ENCODE peak calls at places on chromosomes 11 and 22, in five cellular contexts. H, W, P, V and Y are unnamed samples.

GRCh38 chr11:28086569-28086968 is 21.4 kb downstream of the KIF18A start:
- DNase-seq in H (no peak), W (no peak), P (no peak), V (no peak), Y (no peak)

GRCh38 chr22:49213731-49214352 is 613.8 kb downstream of the BRD1 start:
- DNase-seq in H (no peak), W (no peak), P (no peak), V (no peak), Y (no peak)

GRCh38 chr22:35064664-35065063 is 1.3 kb upstream of the ISX start:
- DNase-seq in H (no peak), W (no peak), P (no peak), V (peak), Y (no peak)

GRCh38 chr11:94308024-94308423 is 3.6 kb downstream of the IZUMO1R start:
- DNase-seq in H (no peak), W (no peak), P (no peak), V (no peak), Y (no peak)

GRCh38 chr22:37032535-37033460 is 13.3 kb downstream of the MPST start:
- DNase-seq in H (peak), W (no peak), P (peak), V (peak), Y (peak)

GRCh38 chr11:18313985-18314763 is 7.8 kb downstream of the HPS5 start:
- DNase-seq in H (no peak), W (no peak), P (no peak), V (no peak), Y (peak)

GRCh38 chr11:33664166-33664565 is 36.5 kb downstream of the C11orf91 start:
- DNase-seq in H (no peak), W (no peak), P (no peak), V (no peak), Y (no peak)

GRCh38 chr11:10666976-10667892 is 26.3 kb downstream of the IRAG1 start:
- DNase-seq in H (no peak), W (no peak), P (no peak), V (no peak), Y (no peak)

GRCh38 chr11:20458905-20459632 is 71.6 kb downstream of the PRMT3 start:
- DNase-seq in H (no peak), W (no peak), P (no peak), V (no peak), Y (no peak)

GRCh38 chr11:30855383-30856006 is 269.3 kb upstream of the MPPED2 start:
- DNase-seq in H (no peak), W (no peak), P (no peak), V (no peak), Y (peak)

GRCh38 chr22:49533886-49534285 is 293.8 kb downstream of the BRD1 start:
- DNase-seq in H (no peak), W (no peak), P (no peak), V (no peak), Y (no peak)

GRCh38 chr11:123475478-123475877 is 45.4 kb downstream of the GRAMD1B start:
- DNase-seq in H (peak), W (no peak), P (no peak), V (no peak), Y (peak)

GRCh38 chr22:27637604-27638003 is 164.0 kb downstream of the MN1 start:
- DNase-seq in H (no peak), W (no peak), P (no peak), V (no peak), Y (peak)

GRCh38 chr22:19959587-19960490 is 18.2 kb upstream of the TXNRD2 start:
- DNase-seq in H (no peak), W (no peak), P (no peak), V (no peak), Y (no peak)

GRCh38 chr11:110410638-110411037 is 19.1 kb upstream of the FDX1 start:
- DNase-seq in H (no peak), W (no peak), P (no peak), V (no peak), Y (no peak)

GRCh38 chr11:116510886-116511650 is 261.7 kb downstream of the BUD13 start:
- DNase-seq in H (no peak), W (no peak), P (no peak), V (no peak), Y (no peak)

GRCh38 chr22:46635756-46636155 is 15.6 kb downstream of the GRAMD4 start:
- DNase-seq in H (no peak), W (no peak), P (no peak), V (no peak), Y (no peak)

GRCh38 chr11:14359573-14360031 is 619 bp upstream of the RRAS2 start:
- DNase-seq in H (no peak), W (no peak), P (no peak), V (no peak), Y (peak)

GRCh38 chr11:5274340-5274739 is 4.6 kb upstream of the HBE1 start:
- DNase-seq in H (no peak), W (no peak), P (no peak), V (no peak), Y (no peak)

GRCh38 chr11:44875056-44875455 is 75.6 kb downstream of the TP53I11 start:
- DNase-seq in H (no peak), W (no peak), P (no peak), V (no peak), Y (no peak)

GRCh38 chr11:32435152-32435480 is 223 bp downstream of the WT1 start:
- DNase-seq in H (peak), W (no peak), P (no peak), V (no peak), Y (peak)

GRCh38 chr11:112590778-112591177 is 330.1 kb upstream of the PLET1 start:
- DNase-seq in H (no peak), W (no peak), P (no peak), V (no peak), Y (no peak)

GRCh38 chr11:5857590-5857989 is at the start of gene OR52E8:
- DNase-seq in H (no peak), W (no peak), P (no peak), V (no peak), Y (no peak)

GRCh38 chr11:102757823-102758549 is 22.4 kb downstream of the MMP10 start:
- DNase-seq in H (no peak), W (no peak), P (no peak), V (no peak), Y (peak)

GRCh38 chr11:123587044-123587443 is 67.4 kb downstream of the SCN3B start:
- DNase-seq in H (peak), W (no peak), P (no peak), V (no peak), Y (peak)

GRCh38 chr11:123137496-123138270 is 57.4 kb downstream of the CLMP start:
- DNase-seq in H (no peak), W (peak), P (no peak), V (peak), Y (no peak)

GRCh38 chr22:27420186-27420816 is 381.3 kb downstream of the MN1 start:
- DNase-seq in H (no peak), W (no peak), P (no peak), V (no peak), Y (no peak)

GRCh38 chr22:32311551-32312071 is 46.1 kb upstream of the RFPL3 start:
- DNase-seq in H (no peak), W (no peak), P (no peak), V (no peak), Y (no peak)

GRCh38 chr22:19289475-19290161 is 1.9 kb downstream of the CLTCL1 start:
- DNase-seq in H (no peak), W (no peak), P (no peak), V (no peak), Y (no peak)

GRCh38 chr11:104609297-104609696 is 289.0 kb downstream of the CASP12 start:
- DNase-seq in H (peak), W (peak), P (no peak), V (peak), Y (peak)

GRCh38 chr11:77698896-77699295 is 61.3 kb upstream of the CLNS1A start:
- DNase-seq in H (no peak), W (no peak), P (no peak), V (no peak), Y (no peak)

DNA sequence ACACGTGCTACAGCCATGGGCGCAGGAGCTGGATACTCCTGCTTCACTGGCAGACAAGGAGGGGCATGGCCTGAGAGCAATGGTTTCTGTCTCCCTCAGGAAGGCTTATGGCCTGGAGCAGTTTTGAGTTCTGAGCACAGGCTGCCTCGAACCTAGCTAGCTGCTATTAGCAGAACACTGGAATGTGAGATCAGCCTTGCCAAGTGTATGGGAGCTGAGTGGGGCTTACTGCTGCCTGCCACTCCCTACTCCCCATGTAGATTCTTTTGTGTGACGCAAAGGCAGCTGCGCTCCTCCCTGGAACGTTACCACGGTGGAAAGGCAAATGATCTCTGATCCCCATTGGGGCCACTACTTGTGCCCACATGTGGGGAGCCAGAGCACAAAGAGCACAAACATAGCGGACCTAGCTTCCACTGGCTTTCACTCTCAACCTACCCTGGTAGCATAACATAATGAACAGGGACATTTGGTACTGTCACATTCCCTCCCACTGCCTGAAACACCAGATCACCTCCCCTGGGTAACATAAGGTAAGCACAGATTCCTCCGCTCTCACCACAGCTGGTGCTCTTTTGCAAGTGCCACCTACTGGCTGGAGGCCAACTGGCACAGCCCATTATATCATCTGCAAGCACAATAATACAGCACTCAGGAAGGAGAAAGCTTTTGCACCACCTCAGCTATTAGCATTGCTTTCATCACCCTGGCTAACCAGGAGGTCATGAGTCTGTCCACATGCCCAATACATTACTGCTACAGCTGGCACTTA is 84.6 kb upstream of the GUCY1A2 start:
- DNase-seq in H (no peak), W (no peak), P (no peak), V (no peak), Y (peak)
- TF ChIP-seq CTCF in H (no peak), W (no peak), P (no peak), V (no peak), Y (no peak)

GRCh38 chr11:71371674-71372069 is 76.5 kb downstream of the DHCR7 start:
- DNase-seq in H (no peak), W (no peak), P (no peak), V (no peak), Y (no peak)
- TF ChIP-seq CTCF in H (no peak), W (no peak), P (no peak), V (no peak), Y (no peak)

DNA sequence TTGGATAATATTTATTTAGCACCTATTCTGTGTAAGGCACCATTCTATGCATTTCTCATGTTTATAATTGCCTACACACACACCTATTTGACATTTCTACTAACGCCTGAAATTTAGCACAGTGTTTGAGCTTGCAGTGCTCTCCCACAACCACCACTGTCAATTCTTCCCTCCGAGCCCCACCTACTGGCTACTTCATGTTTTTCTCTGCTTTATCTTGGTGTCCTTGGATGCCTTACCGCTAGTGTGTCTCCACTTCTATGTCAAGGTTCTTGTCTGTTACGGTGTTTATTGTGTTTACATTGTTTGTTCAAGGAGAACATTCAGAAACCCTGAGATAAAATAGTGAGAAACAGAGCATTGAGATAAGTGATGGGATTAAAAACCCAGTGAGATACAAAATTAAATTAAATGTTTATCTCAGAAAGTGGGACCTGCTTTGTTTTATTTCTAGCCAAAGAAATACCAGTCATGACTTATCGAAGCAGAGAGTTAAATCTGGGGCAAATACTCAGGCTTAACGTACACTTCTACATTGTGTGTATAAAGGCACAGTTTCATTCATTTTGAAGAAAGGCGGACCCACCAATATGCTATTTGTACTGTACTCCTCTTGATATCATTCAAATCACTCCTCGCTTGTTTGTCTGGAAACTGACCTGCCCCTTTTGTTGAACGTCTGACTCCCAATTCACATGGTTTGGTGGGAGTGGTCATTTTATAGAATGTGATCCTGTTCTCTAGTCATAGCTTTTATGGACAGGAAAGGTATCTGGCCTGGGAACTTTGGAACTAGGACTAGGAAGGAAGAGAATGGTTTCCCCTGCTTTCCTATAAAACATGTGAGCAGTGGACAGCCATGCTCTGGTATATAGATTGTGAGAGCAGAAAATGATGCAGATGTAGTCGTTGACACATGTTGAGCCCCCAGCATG is 39.2 kb upstream of the SLC36A4 start:
- DNase-seq in H (peak), W (peak), P (no peak), V (peak), Y (peak)
- TF ChIP-seq CTCF in H (peak), W (peak), P (peak), V (peak), Y (peak)

GRCh38 chr11:85187992-85188391 is 439.2 kb downstream of the DLG2 start:
- DNase-seq in H (no peak), W (no peak), P (no peak), V (no peak), Y (no peak)

GRCh38 chr11:85180528-85180927 is 446.6 kb downstream of the DLG2 start:
- DNase-seq in H (no peak), W (no peak), P (no peak), V (no peak), Y (no peak)

GRCh38 chr11:85182437-85183109 is 444.6 kb downstream of the DLG2 start:
- DNase-seq in H (peak), W (peak), P (no peak), V (no peak), Y (peak)
- TF ChIP-seq CTCF in H (no peak), W (no peak), P (peak), V (no peak), Y (peak)

GRCh38 chr11:62981743-62982142 is 3.0 kb downstream of the SLC22A6 start:
- DNase-seq in H (no peak), W (no peak), P (no peak), V (no peak), Y (no peak)
- TF ChIP-seq CTCF in H (no peak), W (no peak), P (no peak), V (no peak), Y (no peak)

GRCh38 chr22:44583076-44583760 is 85.2 kb upstream of the RTL6 start:
- DNase-seq in H (peak), W (no peak), P (no peak), V (no peak), Y (peak)

GRCh38 chr22:44582016-44582415 is 84.0 kb upstream of the RTL6 start:
- DNase-seq in H (no peak), W (no peak), P (no peak), V (no peak), Y (no peak)

GRCh38 chr22:44585559-44586121 is 87.6 kb upstream of the RTL6 start:
- DNase-seq in H (no peak), W (no peak), P (no peak), V (no peak), Y (no peak)

GRCh38 chr22:44584256-44584902 is 86.3 kb upstream of the RTL6 start:
- DNase-seq in H (no peak), W (no peak), P (no peak), V (no peak), Y (no peak)

DNA sequence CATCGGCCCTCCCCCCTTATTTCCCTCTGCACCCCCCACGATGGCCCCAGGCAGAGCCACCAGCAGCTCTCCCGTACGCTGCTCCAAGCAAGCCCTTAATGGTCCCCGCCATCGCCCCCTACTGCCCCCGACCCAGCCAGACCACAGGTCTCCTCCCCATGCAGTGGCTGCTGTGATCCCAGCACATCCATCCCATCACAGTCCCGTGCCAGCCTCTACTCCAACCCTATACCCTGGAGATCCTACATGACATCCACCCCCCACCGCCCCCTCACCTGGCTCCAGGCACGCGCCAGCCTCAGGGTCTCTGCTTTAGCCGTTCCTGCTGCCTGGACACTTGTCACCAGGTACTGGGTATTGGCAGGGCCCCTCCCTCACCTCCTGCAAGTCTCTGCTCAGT is 85.8 kb upstream of the RTL6 start:
- DNase-seq in H (no peak), W (no peak), P (no peak), V (no peak), Y (no peak)
- TF ChIP-seq CTCF in H (no peak), W (no peak), P (no peak), V (no peak), Y (no peak)

DNA sequence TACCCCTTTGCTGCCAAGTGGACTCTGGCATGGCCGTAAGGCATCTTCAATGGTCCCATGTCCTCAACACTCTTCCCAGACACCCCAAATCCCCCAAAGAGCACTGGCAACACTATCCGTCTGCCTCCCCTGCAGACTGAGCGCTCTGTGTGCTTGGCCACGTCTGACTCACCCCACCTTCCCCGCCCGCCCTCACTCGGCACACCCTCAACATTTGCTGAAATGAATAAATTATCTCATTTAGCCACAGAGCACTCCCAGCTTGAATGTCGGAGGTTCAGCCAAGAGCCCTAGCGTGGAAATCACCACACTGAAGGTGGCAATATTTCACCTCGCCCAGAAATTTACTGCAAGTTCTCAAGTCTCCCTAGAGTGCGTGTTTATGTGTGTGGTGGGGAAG is 46.5 kb upstream of the TCF20 start:
- DNase-seq in H (no peak), W (no peak), P (no peak), V (peak), Y (peak)
- TF ChIP-seq CTCF in H (no peak), W (no peak), P (no peak), V (no peak), Y (no peak)